ENCODE peak calls at places on chromosomes 16 and 17, in four cellular contexts. V, D, J and H are unnamed samples.

GRCh38 chr16:70520612-70521297 is 2.6 kb downstream of the COG4 start:
- DNase-seq in V (peak; percentile 42), D (peak; percentile 78), J (no peak), H (no peak)

GRCh38 chr17:65771704-65772103 is 210.3 kb upstream of the AXIN2 start:
- DNase-seq in V (no peak), D (no peak), J (no peak), H (no peak)

GRCh38 chr16:84663433-84664101 is 15.3 kb downstream of the KLHL36 start:
- DNase-seq in V (no peak), D (no peak), J (no peak), H (no peak)

GRCh38 chr17:40323731-40324650 is 15.0 kb downstream of the RARA start:
- DNase-seq in V (peak; percentile 76), D (peak; percentile 83), J (no peak), H (no peak)

GRCh38 chr17:1495265-1495664 is 2.8 kb upstream of the MYO1C start:
- DNase-seq in V (peak; percentile 81), D (no peak), J (no peak), H (no peak)

GRCh38 chr16:72901012-72901411 is 146.9 kb downstream of the ZFHX3 start:
- DNase-seq in V (no peak), D (no peak), J (no peak), H (no peak)

GRCh38 chr17:75763613-75764416 is 1.2 kb downstream of the GALK1 start:
- DNase-seq in V (no peak), D (no peak), J (no peak), H (no peak)

GRCh38 chr16:2751577-2752034 is 832 bp upstream of the SRRM2 start:
- DNase-seq in V (no peak), D (no peak), J (no peak), H (peak; percentile 8)

GRCh38 chr16:89334988-89335802 is 117.7 kb downstream of the ZNF778 start:
- DNase-seq in V (no peak), D (no peak), J (no peak), H (no peak)

GRCh38 chr16:4684763-4685162 is 8.6 kb upstream of the NUDT16L1 start:
- DNase-seq in V (no peak), D (no peak), J (no peak), H (no peak)

GRCh38 chr17:8091033-8091687 is 3.6 kb upstream of the ALOX12B start:
- DNase-seq in V (no peak), D (peak; percentile 9), J (no peak), H (no peak)

GRCh38 chr16:17155480-17155879 is 315.3 kb downstream of the XYLT1 start:
- DNase-seq in V (no peak), D (no peak), J (no peak), H (no peak)

GRCh38 chr17:79633937-79634813 is 23.3 kb upstream of the RBFOX3 start:
- DNase-seq in V (no peak), D (no peak), J (no peak), H (no peak)

GRCh38 chr16:720990-721764 is at the start of gene ANTKMT:
- DNase-seq in V (peak; percentile 86), D (peak; percentile 79), J (no peak), H (no peak)

GRCh38 chr17:13287226-13287625 is 269.4 kb upstream of the ELAC2 start:
- DNase-seq in V (no peak), D (no peak), J (no peak), H (no peak)

GRCh38 chr17:42531455-42532354 is 4.3 kb upstream of the NAGLU start:
- DNase-seq in V (peak; percentile 41), D (peak; percentile 48), J (no peak), H (no peak)

GRCh38 chr17:61366715-61367413 is 32.8 kb upstream of the TBX2 start:
- DNase-seq in V (no peak), D (no peak), J (no peak), H (no peak)

GRCh38 chr17:15963670-15964110 is 18.8 kb downstream of the ADORA2B start:
- DNase-seq in V (no peak), D (peak; percentile 66), J (peak; percentile 75), H (no peak)

GRCh38 chr16:75580-76501 is 2.2 kb upstream of the MPG start:
- DNase-seq in V (peak; percentile 89), D (peak; percentile 95), J (peak; percentile 59), H (no peak)

GRCh38 chr17:82582208-82582607 is 62.7 kb downstream of the FOXK2 start:
- DNase-seq in V (peak; percentile 37), D (peak; percentile 19), J (no peak), H (no peak)

GRCh38 chr16:49532873-49533272 is 159.3 kb downstream of the C16orf78 start:
- DNase-seq in V (no peak), D (no peak), J (no peak), H (no peak)

GRCh38 chr17:1039511-1040215 is 42.7 kb downstream of the TIMM22 start:
- DNase-seq in V (peak; percentile 36), D (peak; percentile 12), J (no peak), H (no peak)

GRCh38 chr17:15463363-15463762 is 4.1 kb downstream of the CDRT4 start:
- DNase-seq in V (peak; percentile 80), D (peak; percentile 77), J (peak; percentile 83), H (peak; percentile 87)